ENCODE peak calls at places on chromosomes 16 and 17, in nine cellular contexts. C, D, O, B, Y, N, E, X and A are unnamed samples.

GRCh38 chr16:85649978-85650863 is 37.1 kb downstream of the GSE1 start:
- DNase-seq in C (no peak), D (no peak), O (no peak), B (no peak), Y (no peak), N (no peak), E (no peak), X (no peak), A (no peak)

GRCh38 chr17:28247671-28248556 is 71.1 kb upstream of the TMEM97 start:
- DNase-seq in C (no peak), D (no peak), O (no peak), B (no peak), Y (no peak), N (no peak), E (no peak), X (no peak), A (no peak)

GRCh38 chr16:47519996-47520679 is 59.0 kb downstream of the PHKB start:
- DNase-seq in C (no peak), D (no peak), O (no peak), B (no peak), Y (no peak), N (no peak), E (no peak), X (peak; percentile 61), A (no peak)

GRCh38 chr16:84613408-84614071 is 4.3 kb downstream of the COTL1 start:
- DNase-seq in C (no peak), D (no peak), O (no peak), B (no peak), Y (no peak), N (no peak), E (no peak), X (no peak), A (no peak)

GRCh38 chr17:81048827-81049371 is 13.9 kb downstream of the BAIAP2 start:
- DNase-seq in C (no peak), D (no peak), O (no peak), B (no peak), Y (no peak), N (no peak), E (no peak), X (no peak), A (no peak)

GRCh38 chr16:7492122-7492521 is 159.5 kb downstream of the RBFOX1 start:
- DNase-seq in C (no peak), D (no peak), O (no peak), B (no peak), Y (no peak), N (no peak), E (no peak), X (peak; percentile 45), A (no peak)

GRCh38 chr17:50428831-50429424 is 2.9 kb downstream of the ACSF2 start:
- DNase-seq in C (no peak), D (no peak), O (no peak), B (no peak), Y (no peak), N (no peak), E (no peak), X (no peak), A (no peak)

GRCh38 chr16:29663020-29663828 is at the start of gene SPN:
- DNase-seq in C (peak; percentile 24), D (no peak), O (no peak), B (no peak), Y (no peak), N (no peak), E (peak; percentile 81), X (peak; percentile 14), A (no peak)

GRCh38 chr17:27764589-27764988 is 35.7 kb downstream of the NOS2 start:
- DNase-seq in C (no peak), D (no peak), O (no peak), B (no peak), Y (no peak), N (no peak), E (no peak), X (no peak), A (no peak)

GRCh38 chr17:69462010-69462409 is 47.5 kb downstream of the MAP2K6 start:
- DNase-seq in C (no peak), D (no peak), O (no peak), B (no peak), Y (no peak), N (no peak), E (no peak), X (no peak), A (no peak)

GRCh38 chr17:32103476-32104113 is 38.7 kb upstream of the RHOT1 start:
- DNase-seq in C (no peak), D (no peak), O (no peak), B (no peak), Y (no peak), N (no peak), E (no peak), X (no peak), A (no peak)

GRCh38 chr16:58306327-58306726 is 11.5 kb upstream of the PRSS54 start:
- DNase-seq in C (no peak), D (no peak), O (no peak), B (no peak), Y (no peak), N (no peak), E (peak; percentile 65), X (no peak), A (no peak)

GRCh38 chr16:12794486-12795399 is 8.9 kb downstream of the CPPED1 start:
- DNase-seq in C (no peak), D (no peak), O (no peak), B (no peak), Y (no peak), N (no peak), E (no peak), X (no peak), A (no peak)

GRCh38 chr16:19330801-19331484 is 45.4 kb downstream of the CLEC19A start:
- DNase-seq in C (no peak), D (no peak), O (no peak), B (no peak), Y (no peak), N (no peak), E (no peak), X (no peak), A (no peak)

GRCh38 chr17:77374170-77374936 is 233.6 kb downstream of the SEC14L1 start:
- DNase-seq in C (no peak), D (peak; percentile 78), O (peak; percentile 73), B (no peak), Y (no peak), N (no peak), E (peak; percentile 89), X (peak; percentile 95), A (no peak)

GRCh38 chr16:88619859-88620655 is 18.3 kb upstream of the IL17C start:
- DNase-seq in C (peak; percentile 48), D (no peak), O (no peak), B (no peak), Y (no peak), N (no peak), E (peak; percentile 93), X (no peak), A (no peak)

GRCh38 chr17:30477083-30477757 is at the start of gene GOSR1:
- DNase-seq in C (peak; percentile 82), D (peak; percentile 83), O (peak; percentile 82), B (peak; percentile 48), Y (peak; percentile 78), N (peak; percentile 81), E (peak; percentile 96), X (peak; percentile 97), A (peak; percentile 89)

GRCh38 chr16:70804153-70804728 is 3.3 kb upstream of the VAC14 start:
- DNase-seq in C (no peak), D (peak; percentile 73), O (no peak), B (no peak), Y (peak; percentile 62), N (no peak), E (peak; percentile 38), X (no peak), A (no peak)

GRCh38 chr16:11639925-11640899 is 28.0 kb upstream of the SNN start:
- DNase-seq in C (no peak), D (peak; percentile 98), O (no peak), B (no peak), Y (peak; percentile 97), N (no peak), E (no peak), X (peak; percentile 52), A (peak; percentile 51)

GRCh38 chr17:9467518-9467917 is 108.1 kb downstream of the STX8 start:
- DNase-seq in C (no peak), D (no peak), O (no peak), B (no peak), Y (no peak), N (peak; percentile 7), E (no peak), X (peak; percentile 2), A (no peak)

GRCh38 chr17:80877095-80877828 is 114.4 kb upstream of the CHMP6 start:
- DNase-seq in C (no peak), D (no peak), O (no peak), B (no peak), Y (no peak), N (no peak), E (peak; percentile 92), X (no peak), A (no peak)

GRCh38 chr17:78128616-78129384 is at the start of gene TMC6:
- DNase-seq in C (peak; percentile 58), D (no peak), O (peak; percentile 66), B (no peak), Y (no peak), N (no peak), E (peak; percentile 80), X (no peak), A (no peak)